ENCODE peak calls at places on chromosomes 1 and 21, in nine cellular contexts. L, Z, A, W, V, H, T, F and I are unnamed samples.

GRCh38 chr1:203621559-203622130 is 5.0 kb upstream of the ATP2B4 start:
- DNase-seq in L (no peak), Z (no peak), A (no peak), W (no peak), V (no peak), H (no peak), T (no peak), F (no peak), I (no peak)

GRCh38 chr1:1001631-1002300 is 1.9 kb upstream of the HES4 start:
- DNase-seq in L (peak), Z (peak), A (peak), W (peak), V (peak), H (peak), T (peak), F (no peak), I (peak)

GRCh38 chr1:94720091-94720793 is 99.9 kb upstream of the SLC44A3 start:
- DNase-seq in L (no peak), Z (no peak), A (no peak), W (no peak), V (no peak), H (no peak), T (no peak), F (no peak), I (no peak)

GRCh38 chr1:89254658-89255287 is 17.9 kb downstream of the GBP5 start:
- DNase-seq in L (no peak), Z (no peak), A (no peak), W (no peak), V (no peak), H (no peak), T (no peak), F (peak), I (no peak)

GRCh38 chr1:92298213-92298572 is 594 bp downstream of the GLMN start:
- DNase-seq in L (no peak), Z (no peak), A (no peak), W (no peak), V (no peak), H (no peak), T (no peak), F (no peak), I (no peak)

GRCh38 chr1:231827337-231828105 is 200.9 kb downstream of the DISC1 start:
- DNase-seq in L (no peak), Z (no peak), A (no peak), W (no peak), V (no peak), H (no peak), T (no peak), F (no peak), I (no peak)

GRCh38 chr1:94675373-94675772 is 133.8 kb upstream of the F3 start:
- DNase-seq in L (no peak), Z (no peak), A (no peak), W (no peak), V (no peak), H (no peak), T (no peak), F (no peak), I (no peak)

GRCh38 chr1:29441916-29442668 is 205.8 kb downstream of the PTPRU start:
- DNase-seq in L (no peak), Z (peak), A (no peak), W (no peak), V (no peak), H (peak), T (no peak), F (no peak), I (no peak)

GRCh38 chr21:17527240-17527639 is 14.4 kb downstream of the CXADR start:
- DNase-seq in L (no peak), Z (no peak), A (no peak), W (peak), V (no peak), H (no peak), T (no peak), F (no peak), I (no peak)

GRCh38 chr1:202852163-202852904 is 36.6 kb downstream of the RABIF start:
- DNase-seq in L (no peak), Z (peak), A (peak), W (peak), V (peak), H (no peak), T (peak), F (no peak), I (no peak)

GRCh38 chr1:206581571-206581981 is 30.7 kb downstream of the EIF2D start:
- DNase-seq in L (peak), Z (no peak), A (no peak), W (no peak), V (no peak), H (no peak), T (peak), F (no peak), I (no peak)

GRCh38 chr1:206582537-206583460 is 29.5 kb downstream of the EIF2D start:
- DNase-seq in L (peak), Z (no peak), A (no peak), W (no peak), V (no peak), H (no peak), T (no peak), F (no peak), I (peak)

GRCh38 chr1:206579747-206580437 is 32.4 kb downstream of the EIF2D start:
- DNase-seq in L (no peak), Z (no peak), A (peak), W (no peak), V (no peak), H (no peak), T (peak), F (no peak), I (peak)

GRCh38 chr1:206578959-206579358 is 33.3 kb downstream of the EIF2D start:
- DNase-seq in L (no peak), Z (no peak), A (no peak), W (peak), V (no peak), H (no peak), T (no peak), F (no peak), I (no peak)

GRCh38 chr1:206580438-206581113 is 31.7 kb downstream of the EIF2D start:
- DNase-seq in L (no peak), Z (no peak), A (no peak), W (no peak), V (no peak), H (no peak), T (no peak), F (no peak), I (peak)
- H3K27ac ChIP-seq in L (peak), Z (no peak), A (peak), W (no peak), V (no peak), H (peak), T (peak), F (no peak), I (peak)

DNA sequence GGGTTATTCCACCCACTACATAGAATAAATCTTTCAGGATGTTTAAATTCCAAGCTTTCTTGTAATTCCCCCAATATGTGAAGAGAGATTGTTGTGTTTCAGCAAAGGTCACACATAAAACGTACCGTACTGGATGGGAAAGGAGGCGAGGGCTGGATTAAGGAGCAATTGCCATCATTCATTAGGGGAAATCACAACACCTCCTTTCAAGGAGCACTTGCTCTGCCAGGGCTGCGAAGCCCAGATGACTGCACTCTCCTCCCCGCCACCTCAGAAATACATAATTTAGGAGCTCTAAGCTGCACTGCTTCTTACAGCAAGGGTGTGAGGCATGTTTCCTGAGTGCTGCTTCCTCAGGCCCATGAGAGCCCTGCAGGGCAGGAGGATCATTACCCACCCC is 29.6 kb downstream of the MATN1 start:
- DNase-seq in L (no peak), Z (no peak), A (no peak), W (no peak), V (no peak), H (no peak), T (no peak), F (no peak), I (no peak)
- TF ChIP-seq POLR2AphosphoS5 in L (no peak), Z (no peak), A (no peak), W (no peak), V (no peak), H (no peak), T (no peak), F (no peak), I (no peak)

DNA sequence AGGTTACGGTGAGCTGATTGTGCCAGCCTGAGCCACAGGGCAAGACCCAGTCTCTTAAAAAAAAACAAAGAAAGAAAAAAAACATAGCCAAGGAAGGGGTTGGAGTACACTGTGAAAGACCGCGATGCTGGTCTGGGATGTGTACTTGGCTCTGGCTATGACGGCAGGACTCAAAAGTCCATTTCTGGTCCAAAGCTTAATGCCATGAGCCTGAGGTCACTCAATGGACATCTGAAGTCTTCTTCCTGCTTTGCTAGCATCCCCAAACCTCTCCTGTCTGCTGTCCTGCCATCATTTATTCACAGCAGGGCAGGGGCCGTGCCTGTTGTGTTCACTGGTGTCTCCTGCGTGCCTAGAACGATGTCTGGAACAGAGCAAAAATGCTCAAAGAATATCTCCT is 1.5 kb upstream of the ARHGEF10L start:
- DNase-seq in L (no peak), Z (no peak), A (no peak), W (no peak), V (no peak), H (no peak), T (no peak), F (no peak), I (no peak)
- H3K27ac ChIP-seq in L (no peak), Z (no peak), A (peak), W (no peak), V (peak), H (peak), T (peak), F (peak), I (peak)

DNA sequence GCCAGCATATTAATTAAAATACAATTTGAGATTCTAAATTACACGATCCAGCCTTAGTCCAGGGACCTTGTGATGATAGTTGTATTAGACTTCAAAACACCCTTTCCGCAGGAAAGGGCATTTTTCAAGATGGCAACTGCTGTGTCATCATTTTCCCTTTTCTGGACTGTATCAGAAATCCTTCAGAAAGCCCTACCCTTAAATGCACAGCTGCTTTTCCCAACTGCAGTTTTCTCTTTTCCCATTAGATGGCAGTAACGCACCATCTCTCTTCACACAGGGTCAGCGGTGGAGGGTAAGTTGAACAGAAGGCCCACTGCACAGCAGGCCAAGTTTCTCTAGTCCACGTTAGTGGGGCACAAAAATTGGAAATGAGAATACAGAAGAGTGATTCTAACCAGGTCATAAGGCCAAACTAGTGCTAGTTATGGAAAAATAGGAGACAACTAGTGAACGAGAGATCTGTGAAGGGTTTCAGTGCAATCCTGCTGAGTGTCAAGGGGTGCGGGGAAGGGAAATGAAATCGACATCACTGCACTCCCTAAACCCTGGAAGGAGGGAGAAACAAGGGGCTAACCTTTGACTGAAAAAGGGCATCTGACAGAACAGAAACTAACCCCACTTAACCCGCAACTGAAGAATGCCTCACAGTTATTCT is 22.1 kb upstream of the TDRD10 start:
- DNase-seq in L (no peak), Z (peak), A (peak), W (peak), V (peak), H (no peak), T (peak), F (peak), I (no peak)
- TF ChIP-seq POLR2AphosphoS5 in L (no peak), Z (no peak), A (peak), W (no peak), V (no peak), H (no peak), T (no peak), F (no peak), I (no peak)

GRCh38 chr1:223230161-223230881 is 87.3 kb upstream of the TLR5 start:
- DNase-seq in L (no peak), Z (no peak), A (no peak), W (no peak), V (no peak), H (no peak), T (no peak), F (no peak), I (no peak)
- H3K27ac ChIP-seq in L (no peak), Z (no peak), A (no peak), W (peak), V (no peak), H (peak), T (no peak), F (no peak), I (no peak)

DNA sequence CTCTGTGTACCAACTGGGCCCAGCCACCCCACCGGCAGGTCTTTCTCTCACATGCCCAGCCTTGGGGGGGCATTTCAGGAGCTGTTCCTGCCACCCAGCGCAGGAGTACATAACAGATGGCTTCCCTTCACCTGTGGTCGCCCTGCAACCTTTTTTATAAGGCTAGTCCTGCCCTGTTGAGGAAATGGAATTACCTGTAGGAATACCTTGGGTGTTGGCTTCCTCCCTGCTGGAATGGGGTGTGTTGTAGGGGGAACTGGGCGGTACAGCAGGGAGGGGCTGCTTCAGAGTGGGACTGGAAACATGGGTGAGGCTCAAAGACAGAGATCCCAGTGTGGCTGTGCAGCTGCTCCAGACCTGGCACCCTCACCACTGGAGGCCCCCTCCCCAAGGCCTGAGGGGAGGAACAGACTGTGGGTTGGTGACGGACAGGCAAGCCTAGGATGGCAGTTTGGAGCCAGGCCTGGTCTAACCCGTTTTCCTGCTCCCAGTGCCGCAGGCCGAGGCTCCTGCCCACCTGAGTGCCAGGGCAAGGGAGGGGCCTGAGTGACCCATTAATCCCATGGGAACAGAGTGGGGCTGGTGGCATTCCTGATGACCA is 4.4 kb downstream of the EFNA3 start:
- DNase-seq in L (no peak), Z (no peak), A (no peak), W (no peak), V (no peak), H (peak), T (peak), F (no peak), I (peak)
- TF ChIP-seq POLR2AphosphoS5 in L (no peak), Z (no peak), A (no peak), W (no peak), V (no peak), H (peak), T (peak), F (no peak), I (peak)

GRCh38 chr1:183185941-183186490 is at the start of gene LAMC2:
- DNase-seq in L (peak), Z (peak), A (peak), W (no peak), V (peak), H (peak), T (peak), F (no peak), I (peak)
- H3K27ac ChIP-seq in L (peak), Z (peak), A (peak), W (no peak), V (peak), H (peak), T (peak), F (no peak), I (peak)

GRCh38 chr1:76288758-76289483 is 214.4 kb downstream of the ST6GALNAC3 start:
- DNase-seq in L (no peak), Z (no peak), A (no peak), W (no peak), V (no peak), H (no peak), T (no peak), F (no peak), I (no peak)

GRCh38 chr1:76287917-76288316 is 213.4 kb downstream of the ST6GALNAC3 start:
- DNase-seq in L (no peak), Z (no peak), A (no peak), W (no peak), V (no peak), H (no peak), T (no peak), F (no peak), I (no peak)

GRCh38 chr1:76289692-76290091 is 215.1 kb downstream of the ST6GALNAC3 start:
- DNase-seq in L (no peak), Z (no peak), A (no peak), W (no peak), V (no peak), H (no peak), T (no peak), F (no peak), I (no peak)

GRCh38 chr1:76284842-76285241 is 210.3 kb downstream of the ST6GALNAC3 start:
- DNase-seq in L (no peak), Z (no peak), A (no peak), W (no peak), V (no peak), H (no peak), T (no peak), F (no peak), I (no peak)

DNA sequence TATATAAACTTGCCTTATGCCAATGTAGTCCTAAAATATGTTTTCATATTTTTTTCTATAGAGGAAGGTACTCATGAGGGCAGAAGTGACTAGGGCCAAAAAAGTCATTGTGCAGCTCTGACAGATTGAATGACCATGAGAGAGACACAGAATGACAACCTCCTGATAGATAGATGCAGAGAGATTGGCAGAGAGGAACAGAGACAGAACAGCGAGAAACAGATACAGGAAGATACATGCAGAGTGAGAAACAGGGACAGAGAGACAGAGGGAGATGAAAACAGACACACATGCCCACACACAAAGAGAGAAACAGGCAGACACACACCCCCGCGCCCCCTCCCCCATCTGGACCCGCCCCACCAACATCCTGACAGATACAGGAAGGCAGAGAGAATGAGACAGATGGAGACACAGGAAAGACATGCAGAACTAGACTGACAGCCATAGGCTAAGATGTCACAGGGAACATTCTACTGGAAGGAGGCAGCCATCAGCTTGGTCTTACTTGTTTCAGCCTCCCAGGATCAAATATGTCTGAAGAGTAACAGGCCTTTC is 211.1 kb downstream of the ST6GALNAC3 start:
- DNase-seq in L (no peak), Z (no peak), A (no peak), W (peak), V (no peak), H (no peak), T (no peak), F (no peak), I (no peak)
- TF ChIP-seq POLR2AphosphoS5 in L (no peak), Z (no peak), A (no peak), W (no peak), V (no peak), H (no peak), T (no peak), F (no peak), I (no peak)

GRCh38 chr1:233409540-233409939 is 82.0 kb downstream of the MAP3K21 start:
- DNase-seq in L (no peak), Z (no peak), A (no peak), W (no peak), V (no peak), H (no peak), T (no peak), F (no peak), I (no peak)

GRCh38 chr1:233410906-233411305 is 83.4 kb downstream of the MAP3K21 start:
- DNase-seq in L (no peak), Z (no peak), A (no peak), W (no peak), V (no peak), H (no peak), T (no peak), F (no peak), I (no peak)

GRCh38 chr1:233406994-233407631 is 79.6 kb downstream of the MAP3K21 start:
- DNase-seq in L (no peak), Z (no peak), A (no peak), W (no peak), V (no peak), H (no peak), T (no peak), F (no peak), I (no peak)

GRCh38 chr1:233406339-233406960 is 78.9 kb downstream of the MAP3K21 start:
- DNase-seq in L (no peak), Z (no peak), A (no peak), W (peak), V (no peak), H (no peak), T (no peak), F (no peak), I (no peak)
- H3K27ac ChIP-seq in L (no peak), Z (no peak), A (no peak), W (no peak), V (no peak), H (no peak), T (no peak), F (no peak), I (no peak)

DNA sequence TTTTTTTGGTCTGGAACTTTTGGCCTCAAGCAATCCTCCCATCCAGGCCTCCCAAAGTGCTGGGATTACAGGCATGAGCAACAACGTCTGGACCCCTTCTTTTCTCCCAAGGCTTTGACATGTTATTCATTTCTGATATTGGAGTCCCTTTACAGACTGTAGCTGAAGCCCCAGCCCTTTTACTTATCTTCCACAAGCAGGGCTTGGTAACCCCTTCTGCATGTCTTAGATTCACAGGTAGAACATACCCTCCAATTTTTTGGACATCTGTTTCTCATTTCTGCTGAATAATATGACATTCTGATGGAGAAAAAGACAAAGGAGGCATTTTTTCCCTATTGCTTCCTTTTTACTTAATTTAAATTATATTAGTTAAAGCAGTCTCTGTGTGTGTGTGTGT is 39.2 kb upstream of the RGS21 start:
- DNase-seq in L (no peak), Z (no peak), A (no peak), W (no peak), V (no peak), H (no peak), T (no peak), F (no peak), I (no peak)
- TF ChIP-seq POLR2AphosphoS5 in L (no peak), Z (no peak), A (no peak), W (no peak), V (no peak), H (no peak), T (no peak), F (no peak), I (no peak)